ENCODE peak calls at places on chromosomes 4 and X, in ten cellular contexts. O is GM12865; E is H4; L is stomach; X is kidney epithelial cell; H is SW 1271; T is stimulated activated CD8-positive, alpha-beta memory T cell treated with anti-CD3 and anti-CD28 coated beads, Interleukin-4, amount 100 ng/mL, for 48 hours; Z is 8988T; S is anterior cingulate cortex; D is GM12864. Y is an unnamed sample.

GRCh38 chr4:168461821-168462220 is 18.5 kb downstream of the DDX60L start:
- DNase-seq in E (no peak), S (no peak), L (no peak), O (no peak), Z (no peak), H (no peak), D (no peak), T (no peak), X (no peak), Y (no peak)

GRCh38 chr4:138310991-138311390 is 68.8 kb upstream of the SLC7A11 start:
- DNase-seq in E (no peak), H (no peak), Z (no peak), L (no peak), D (no peak), O (no peak), T (no peak), X (no peak), S (no peak), Y (no peak)

GRCh38 chr4:38529189-38530115 is 134.5 kb upstream of the KLF3 start:
- DNase-seq in Z (no peak), E (no peak), S (no peak), L (peak), X (peak), T (peak), D (peak), H (no peak), O (peak), Y (no peak)

GRCh38 chr4:189385579-189385978 is 555.1 kb upstream of the FRG1 start:
- DNase-seq in E (no peak), Z (no peak), O (no peak), S (no peak), H (no peak), X (no peak), L (no peak), D (no peak), T (no peak), Y (no peak)

GRCh38 chr4:101953949-101954348 is 163.4 kb downstream of the BANK1 start:
- DNase-seq in S (no peak), Z (no peak), L (no peak), D (no peak), X (peak), O (no peak), E (peak), H (peak), T (no peak), Y (no peak)

GRCh38 chr4:5870701-5871100 is 22.2 kb downstream of the CRMP1 start:
- DNase-seq in E (no peak), D (no peak), X (no peak), O (no peak), H (no peak), T (no peak), Z (no peak), S (no peak), L (no peak), Y (no peak)

GRCh38 chr4:8087921-8088495 is 70.6 kb downstream of the ABLIM2 start:
- DNase-seq in S (no peak), E (no peak), T (no peak), X (no peak), Z (no peak), L (no peak), O (no peak), D (no peak), H (no peak), Y (no peak)

GRCh38 chrX:54178100-54178940 is 4.7 kb downstream of the FAM120C start:
- DNase-seq in X (peak), D (no peak), T (no peak), L (no peak), E (peak), S (no peak), O (peak), H (no peak), Z (peak), Y (peak)

GRCh38 chr4:52091811-52092210 is 40.7 kb downstream of the SPATA18 start:
- DNase-seq in T (no peak), H (no peak), O (no peak), D (no peak), X (no peak), Z (no peak), S (no peak), L (no peak), E (no peak), Y (no peak)

GRCh38 chr4:128861856-128862518 is 52.5 kb downstream of the JADE1 start:
- DNase-seq in O (peak), X (no peak), L (no peak), S (no peak), E (no peak), H (no peak), Z (no peak), D (no peak), T (no peak), Y (no peak)

GRCh38 chrX:36856849-36857248 is 151.3 kb upstream of the FAM47C start:
- DNase-seq in D (no peak), X (no peak), E (no peak), Z (no peak), S (no peak), O (no peak), L (no peak), T (no peak), H (no peak), Y (no peak)

GRCh38 chrX:105552395-105552794 is 269.9 kb upstream of the NRK start:
- DNase-seq in X (no peak), L (no peak), S (no peak), O (no peak), T (no peak), H (no peak), D (no peak), E (peak), Z (no peak), Y (no peak)

GRCh38 chr4:39706334-39706733 is 8.4 kb downstream of the UBE2K start:
- DNase-seq in L (peak), S (no peak), O (no peak), Z (no peak), H (peak), X (no peak), E (peak), D (no peak), T (no peak), Y (no peak)

GRCh38 chr4:88008133-88008621 is 742 bp downstream of the PKD2 start:
- DNase-seq in E (peak), S (peak), T (peak), L (peak), X (no peak), Z (peak), H (no peak), D (no peak), O (peak), Y (no peak)

GRCh38 chr4:74838746-74839370 is 44.5 kb upstream of the BTC start:
- DNase-seq in X (peak), H (no peak), E (no peak), D (no peak), T (no peak), L (no peak), S (no peak), O (no peak), Z (no peak), Y (no peak)

GRCh38 chr4:139815646-139816601 is 150.3 kb downstream of the MGST2 start:
- DNase-seq in X (peak), D (no peak), H (no peak), S (peak), E (peak), L (no peak), O (no peak), Z (no peak), T (no peak), Y (peak)

GRCh38 chrX:386768-387575 is at the start of gene PPP2R3B:
- DNase-seq in T (peak), D (peak), X (peak), O (peak), L (peak), S (no peak), H (no peak), Z (peak), E (peak), Y (peak)

GRCh38 chr4:27007507-27007906 is 146.9 kb downstream of the STIM2 start:
- DNase-seq in T (no peak), S (no peak), H (no peak), Z (no peak), L (no peak), O (no peak), X (no peak), E (no peak), D (no peak), Y (no peak)

GRCh38 chr4:20860878-20861277 is 160.6 kb downstream of the PACRGL start:
- DNase-seq in D (no peak), S (no peak), L (no peak), T (no peak), E (no peak), H (no peak), X (no peak), Z (no peak), O (no peak), Y (no peak)

GRCh38 chr4:74267998-74268606 is 40.2 kb upstream of the EPGN start:
- DNase-seq in H (no peak), E (peak), O (no peak), D (no peak), L (no peak), S (no peak), T (no peak), Z (no peak), X (peak), Y (no peak)

GRCh38 chrX:129318375-129318774 is 204.9 kb downstream of the SMARCA1 start:
- DNase-seq in H (no peak), S (no peak), T (no peak), O (peak), Z (no peak), L (no peak), D (no peak), X (no peak), E (no peak), Y (no peak)

Y was measured in pulmonary artery endothelial cell.